ENCODE peak calls at places on chromosomes 12 and 14, in ten cellular contexts. O is HCT116, C is sigmoid colon, U is Peyer's patch, Y is tibial nerve, R is K562, H is gastrocnemius medialis, N is heart left ventricle, X is uterus, J is IMR-90. F is an unnamed sample.
A peak's percentile ranks its signal among the peaks of the same experiment; 100 is the strongest.

GRCh38 chr12:62530596-62530995 is 64.0 kb downstream of the MON2 start:
- DNase-seq in C (no peak), H (no peak), N (no peak), O (no peak), U (no peak), R (no peak), X (no peak), Y (no peak), J (peak; percentile 95), F (no peak)

GRCh38 chr14:94312481-94313246 is 10.5 kb downstream of the SERPINA6 start:
- DNase-seq in J (no peak), R (no peak), O (no peak), Y (no peak), N (no peak), X (no peak), U (no peak), C (no peak), H (no peak), F (no peak)

GRCh38 chr14:51290132-51290531 is 50.1 kb downstream of the TMX1 start:
- DNase-seq in X (no peak), Y (no peak), C (no peak), N (no peak), R (no peak), U (no peak), H (no peak), J (no peak), O (no peak), F (no peak)

GRCh38 chr12:49032679-49033447 is 14.3 kb upstream of the PRKAG1 start:
- DNase-seq in X (peak; percentile 14), U (no peak), N (no peak), J (no peak), H (no peak), R (no peak), C (no peak), Y (no peak), O (no peak), F (peak; percentile 48)

GRCh38 chr12:1800646-1801284 is 19.6 kb upstream of the LRTM2 start:
- DNase-seq in Y (no peak), C (peak; percentile 74), H (no peak), N (peak; percentile 74), J (peak; percentile 54), U (peak; percentile 18), R (no peak), X (no peak), O (no peak), F (no peak)

GRCh38 chr14:23435540-23436326 is at the start of gene MYH7:
- DNase-seq in R (no peak), C (peak; percentile 46), Y (no peak), N (no peak), O (no peak), U (no peak), H (no peak), J (no peak), X (no peak), F (peak; percentile 4)

GRCh38 chr14:73221945-73222344 is 15.4 kb upstream of the PAPLN start:
- DNase-seq in R (no peak), J (peak; percentile 59), C (no peak), Y (no peak), U (no peak), N (no peak), O (no peak), X (no peak), H (no peak), F (no peak)

GRCh38 chr12:50390284-50390683 is 6.1 kb downstream of the FAM186A start:
- DNase-seq in H (no peak), C (no peak), N (no peak), O (peak; percentile 21), X (no peak), J (peak; percentile 95), Y (peak; percentile 17), R (no peak), U (no peak), F (no peak)

DNA sequence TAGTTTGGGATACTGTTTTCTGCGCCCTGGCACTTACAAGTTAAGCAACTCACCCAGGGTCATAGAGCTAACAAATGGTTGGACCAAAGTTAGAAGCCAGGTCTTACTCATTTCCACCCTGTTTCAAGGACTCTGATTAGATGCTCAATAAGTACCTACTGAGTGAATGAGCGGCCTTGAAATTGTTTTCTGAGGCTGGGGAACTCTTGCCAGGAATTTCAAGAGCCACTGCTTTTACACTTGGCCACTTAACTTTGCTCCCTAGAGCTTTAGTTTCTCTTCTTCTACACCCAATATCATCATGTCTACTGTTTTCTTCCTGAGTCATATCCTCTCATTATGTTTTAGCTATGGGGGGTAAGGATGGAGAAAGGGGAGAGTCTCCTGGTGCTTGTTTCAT is 431.6 kb downstream of the ZFP36L1 start:
- DNase-seq in O (no peak), U (no peak), Y (no peak), R (no peak), J (peak; percentile 43), X (no peak), N (no peak), H (no peak), C (no peak), F (no peak)
- H3K27ac ChIP-seq in O (peak overlapping the region; percentile 50), U (no peak overlapping the region), Y (peak overlapping the region; percentile 84), R (no peak overlapping the region), J (no peak overlapping the region), X (peak overlapping the region; percentile 69), N (no peak overlapping the region), H (no peak overlapping the region), C (peak overlapping the region; percentile 68), F (peak overlapping the region; percentile 88)

GRCh38 chr12:46567667-46568066 is 195.1 kb upstream of the SLC38A2 start:
- DNase-seq in R (no peak), C (no peak), O (no peak), X (no peak), Y (no peak), J (no peak), H (no peak), N (no peak), U (no peak), F (no peak)

GRCh38 chr12:46574853-46575252 is 202.3 kb upstream of the SLC38A2 start:
- DNase-seq in X (no peak), H (no peak), O (no peak), R (no peak), J (no peak), Y (no peak), N (no peak), U (no peak), C (no peak), F (no peak)

GRCh38 chr12:46572644-46573630 is 200.4 kb upstream of the SLC38A2 start:
- DNase-seq in O (no peak), N (no peak), U (no peak), H (no peak), Y (no peak), R (no peak), C (no peak), X (no peak), J (no peak), F (no peak)

GRCh38 chr12:46571593-46571992 is 199.0 kb upstream of the SLC38A2 start:
- DNase-seq in H (no peak), O (no peak), R (no peak), U (no peak), J (no peak), C (no peak), N (no peak), Y (no peak), X (no peak), F (no peak)

GRCh38 chr12:46569826-46570390 is 197.3 kb upstream of the SLC38A2 start:
- DNase-seq in C (no peak), Y (no peak), O (no peak), X (no peak), U (no peak), N (no peak), R (peak; percentile 16), H (no peak), J (no peak), F (no peak)
- TF ChIP-seq POLR2A in C (no peak), Y (no peak), O (no peak), X (no peak), U (no peak), N (no peak), R (no peak), H (no peak), J (no peak), F (no peak)

GRCh38 chr12:7749442-7749841 is 2.3 kb upstream of the CLEC4C start:
- DNase-seq in R (no peak), H (no peak), N (no peak), O (no peak), U (no peak), Y (no peak), J (no peak), C (no peak), X (no peak), F (no peak)

GRCh38 chr12:7751394-7751793 is 4.2 kb upstream of the CLEC4C start:
- DNase-seq in X (no peak), H (no peak), J (no peak), U (no peak), C (no peak), N (no peak), R (no peak), O (no peak), Y (no peak), F (no peak)

GRCh38 chr12:7750350-7750749 is 3.2 kb upstream of the CLEC4C start:
- DNase-seq in J (no peak), N (no peak), X (no peak), O (no peak), C (no peak), H (no peak), U (no peak), Y (no peak), R (no peak), F (no peak)

GRCh38 chr12:7747196-7747595 is at the start of gene CLEC4C:
- DNase-seq in J (no peak), N (no peak), C (no peak), R (no peak), U (no peak), O (no peak), H (no peak), Y (no peak), X (no peak), F (no peak)

GRCh38 chr12:7748774-7749296 is 1.7 kb upstream of the CLEC4C start:
- DNase-seq in H (no peak), N (no peak), O (no peak), J (no peak), C (no peak), R (peak; percentile 23), Y (no peak), U (no peak), X (no peak), F (no peak)
- H3K27ac ChIP-seq in H (no peak overlapping the region), N (no peak overlapping the region), O (no peak overlapping the region), J (no peak overlapping the region), C (no peak overlapping the region), R (no peak overlapping the region), Y (no peak overlapping the region), U (no peak overlapping the region), X (no peak overlapping the region), F (no peak overlapping the region)

DNA sequence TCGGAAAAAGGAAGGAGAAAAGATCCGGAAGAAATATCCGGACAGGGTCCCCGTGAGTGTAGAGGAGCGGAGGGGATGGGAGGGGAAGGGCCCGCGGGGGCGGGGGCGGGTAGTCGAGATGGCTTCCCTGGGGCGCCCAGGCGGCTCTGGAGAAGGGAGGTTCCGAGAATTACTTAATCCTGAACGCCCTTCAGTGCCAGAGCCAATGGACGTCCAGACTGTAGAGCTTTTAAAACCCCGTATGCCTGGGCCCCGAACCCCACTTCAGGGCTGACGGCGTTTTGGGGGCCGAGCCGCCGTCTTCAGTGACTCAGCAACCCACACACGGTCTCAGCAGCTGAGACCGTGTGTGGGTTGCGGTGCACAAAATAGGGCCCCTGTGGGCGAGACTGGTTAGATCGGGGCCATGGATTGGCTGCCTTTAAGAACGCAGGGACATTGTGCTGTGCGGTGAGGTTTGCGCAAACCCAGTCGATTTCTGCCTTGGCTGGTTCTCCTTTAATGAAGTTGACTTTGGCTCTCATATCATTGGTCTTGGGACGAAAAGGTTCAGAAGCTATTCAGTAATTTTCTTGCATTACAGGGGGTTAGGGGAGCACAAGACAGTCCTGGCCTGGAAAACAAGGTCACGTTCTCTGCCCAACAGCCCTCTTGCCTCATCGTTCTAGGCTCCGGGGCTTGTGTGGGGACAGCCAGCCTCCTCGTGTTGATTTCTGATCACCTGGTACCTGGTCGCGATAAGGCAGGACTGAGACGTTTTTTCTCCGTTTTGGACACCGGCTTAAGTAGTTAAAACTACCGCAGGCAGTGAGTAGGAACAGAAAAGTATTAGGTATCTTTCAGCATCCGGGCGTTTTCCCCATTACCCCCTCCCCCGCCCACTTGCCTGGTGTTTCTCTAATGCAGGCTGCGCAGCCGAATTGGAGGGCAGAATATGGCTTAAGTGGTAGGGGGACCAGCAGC is 772 bp downstream of the GABARAPL1 start:
- DNase-seq in N (peak; percentile 77), O (peak; percentile 48), R (peak; percentile 72), U (peak; percentile 57), C (peak; percentile 93), H (peak; percentile 86), X (peak; percentile 74), J (peak; percentile 87), Y (peak; percentile 80), F (peak; percentile 86)
- TF ChIP-seq POLR2A in N (peak; percentile 11), O (no peak), R (peak; percentile 47), U (peak; percentile 37), C (no peak), H (peak; percentile 76), X (peak; percentile 49), J (peak; percentile 92), Y (peak; percentile 30), F (no peak)

F was measured in upper lobe of left lung.